ENCODE peak calls at places on chromosomes 2 and 18, in six cellular contexts. T is breast epithelium; E is MM.1S; R is CD8-positive, alpha-beta T cell; H is SJSA1; D is Caco-2. L is an unnamed sample. For H3K4me1, the result is how much of the 10 kb centered on the place peaks cover.

GRCh38 chr2:201852462-201852861 is 46.1 kb downstream of the CDK15 start:
- DNase-seq in T (no peak), E (peak), R (no peak), H (no peak), D (no peak), L (no peak)

GRCh38 chr2:47645246-47645645 is 137.7 kb upstream of the MSH6 start:
- DNase-seq in T (no peak), E (no peak), R (no peak), H (no peak), D (no peak), L (no peak)

GRCh38 chr2:227130636-227131035 is 33.4 kb downstream of the COL4A4 start:
- DNase-seq in T (no peak), E (no peak), R (no peak), H (no peak), D (no peak), L (no peak)

GRCh38 chr2:236169151-236169721 is 1.1 kb upstream of the GBX2 start:
- DNase-seq in T (no peak), E (no peak), R (no peak), H (no peak), D (no peak), L (no peak)

GRCh38 chr2:223797811-223798721 is 39.3 kb downstream of the AP1S3 start:
- DNase-seq in T (no peak), E (no peak), R (no peak), H (peak), D (peak), L (no peak)

GRCh38 chr18:12960846-12961397 is 13.1 kb downstream of the SEH1L start:
- DNase-seq in T (no peak), E (no peak), R (no peak), H (no peak), D (no peak), L (no peak)

GRCh38 chr2:215435809-215436704 is at the start of gene FN1:
- DNase-seq in T (peak), E (peak), R (peak), H (peak), D (peak), L (peak)

GRCh38 chr2:8138923-8139667 is 542.8 kb upstream of the ID2 start:
- DNase-seq in T (no peak), E (no peak), R (no peak), H (no peak), D (no peak), L (no peak)

GRCh38 chr18:12744103-12744502 is 41.3 kb downstream of the PSMG2 start:
- DNase-seq in T (no peak), E (peak), R (no peak), H (peak), D (peak), L (peak)

GRCh38 chr2:235968616-235969324 is 199.4 kb downstream of the GBX2 start:
- DNase-seq in T (no peak), E (no peak), R (no peak), H (no peak), D (no peak), L (no peak)

GRCh38 chr2:239609162-239609561 is 208.3 kb upstream of the HDAC4 start:
- DNase-seq in T (no peak), E (no peak), R (no peak), H (no peak), D (no peak), L (no peak)

GRCh38 chr2:236162031-236162803 is 6.0 kb downstream of the GBX2 start:
- DNase-seq in T (no peak), E (no peak), R (no peak), H (no peak), D (no peak), L (no peak)

GRCh38 chr2:127053731-127054603 is 53.0 kb downstream of the BIN1 start:
- DNase-seq in T (no peak), E (no peak), R (no peak), H (no peak), D (no peak), L (no peak)

GRCh38 chr2:25939257-25939668 is 43.0 kb downstream of the KIF3C start:
- DNase-seq in T (no peak), E (no peak), R (no peak), H (no peak), D (peak), L (no peak)

GRCh38 chr2:209762564-209762963 is 9.1 kb upstream of the UNC80 start:
- DNase-seq in T (no peak), E (no peak), R (no peak), H (no peak), D (no peak), L (no peak)

GRCh38 chr18:10012526-10012925 is 98.7 kb downstream of the VAPA start:
- DNase-seq in T (no peak), E (no peak), R (no peak), H (no peak), D (no peak), L (no peak)
- H3K4me1 ChIP-seq in T (under half), E (under half), R (under half), H (under half), D (under half), L (under half)

GRCh38 chr2:54656863-54657262 is 66.6 kb upstream of the EML6 start:
- DNase-seq in T (no peak), E (no peak), R (no peak), H (no peak), D (no peak), L (no peak)

GRCh38 chr2:54657664-54658083 is 65.8 kb upstream of the EML6 start:
- DNase-seq in T (peak), E (peak), R (peak), H (no peak), D (peak), L (peak)

GRCh38 chr2:54653572-54654204 is 69.8 kb upstream of the EML6 start:
- DNase-seq in T (no peak), E (no peak), R (no peak), H (no peak), D (no peak), L (no peak)

GRCh38 chr2:54652540-54652939 is 70.9 kb upstream of the EML6 start:
- DNase-seq in T (no peak), E (no peak), R (no peak), H (no peak), D (no peak), L (no peak)

GRCh38 chr2:54655051-54655809 is 68.2 kb upstream of the EML6 start:
- DNase-seq in T (no peak), E (no peak), R (no peak), H (no peak), D (no peak), L (no peak)
- H3K4me1 ChIP-seq in T (under half), E (under half), R (under half), H (under half), D (under half), L (under half)

GRCh38 chr2:71064754-71065621 is 3.5 kb upstream of the NAGK start:
- DNase-seq in T (no peak), E (peak), R (no peak), H (no peak), D (no peak), L (no peak)
- H3K4me1 ChIP-seq in T (under half), E (under half), R (under half), H (under half), D (under half), L (under half)

GRCh38 chr18:58222439-58223125 is 178.6 kb downstream of the NEDD4L start:
- DNase-seq in T (no peak), E (no peak), R (no peak), H (peak), D (no peak), L (no peak)
- H3K4me1 ChIP-seq in T (under half), E (under half), R (under half), H (half or more), D (under half), L (under half)

DNA sequence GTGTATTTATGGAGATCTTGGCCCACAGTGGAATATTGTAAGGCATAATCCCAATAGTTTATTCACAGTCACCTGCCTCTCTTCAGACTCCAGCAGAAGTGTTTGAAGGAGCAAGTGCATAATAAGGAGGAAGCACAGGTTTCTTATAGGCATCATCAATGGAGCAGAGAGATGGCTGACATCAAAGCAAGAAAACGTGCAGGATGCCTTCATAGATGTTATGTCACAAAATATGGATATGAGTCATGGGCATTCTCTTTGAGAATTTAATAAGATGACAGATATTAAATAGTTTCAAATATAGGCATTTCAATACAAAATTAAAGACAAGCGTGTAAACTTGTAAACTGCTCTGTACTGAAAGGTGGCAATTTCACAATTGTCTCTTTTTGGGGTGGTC is 4.0 kb upstream of the RND3 start:
- DNase-seq in T (no peak), E (no peak), R (no peak), H (no peak), D (no peak), L (no peak)
- H3K4me1 ChIP-seq in T (under half), E (under half), R (under half), H (under half), D (under half), L (under half)

DNA sequence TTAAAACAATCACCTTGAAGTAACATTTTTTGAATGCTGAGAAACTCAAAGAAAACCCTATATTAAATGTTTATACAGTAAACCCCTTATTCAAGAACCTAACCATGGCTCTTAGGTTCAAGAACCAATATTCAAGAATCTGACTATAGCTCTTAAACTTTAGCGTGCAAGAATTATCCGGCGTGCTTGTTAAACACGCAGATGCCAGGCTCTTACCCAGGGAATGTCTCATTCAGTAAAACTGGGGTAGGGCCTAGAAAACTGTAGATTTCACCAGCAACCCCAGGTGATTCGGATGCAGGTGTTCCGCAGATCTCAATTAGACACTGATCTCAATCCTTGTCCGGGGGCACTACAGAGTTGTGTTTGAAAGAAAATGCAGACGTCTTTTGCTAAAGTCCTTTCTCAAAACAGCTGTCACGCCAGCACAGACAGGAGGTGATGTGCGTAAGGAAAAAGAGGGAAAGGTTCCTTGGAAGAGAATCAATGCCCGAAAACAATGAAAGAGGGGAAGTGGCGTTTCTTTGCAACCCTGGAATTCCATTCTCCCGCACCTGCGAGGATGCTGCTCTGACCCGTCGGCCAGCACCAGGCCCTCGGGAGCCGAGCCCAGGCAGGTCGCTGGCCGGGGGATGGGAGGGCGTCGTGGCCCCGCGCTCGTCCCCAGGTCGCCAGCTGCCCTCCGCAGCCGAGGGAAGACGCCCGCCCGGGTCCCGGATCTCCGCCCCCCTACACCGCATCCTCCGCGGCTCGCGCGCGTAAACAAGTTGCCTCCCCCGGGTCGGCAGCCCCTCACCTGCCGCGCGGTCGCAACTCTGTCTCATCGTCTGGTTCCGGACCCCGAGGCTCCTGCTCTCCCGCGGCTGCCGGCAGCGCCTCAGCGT is 851 bp downstream of the EIF2AK3 start:
- DNase-seq in T (no peak), E (peak), R (peak), H (peak), D (peak), L (peak)
- H3K4me1 ChIP-seq in T (under half), E (under half), R (under half), H (under half), D (under half), L (under half)

GRCh38 chr2:74843371-74844298 is 9.7 kb downstream of the HK2 start:
- DNase-seq in T (no peak), E (peak), R (no peak), H (peak), D (no peak), L (no peak)
- H3K4me1 ChIP-seq in T (under half), E (half or more), R (half or more), H (under half), D (half or more), L (under half)

GRCh38 chr2:241820625-241821384 is 11.8 kb downstream of the NEU4 start:
- DNase-seq in T (peak), E (no peak), R (no peak), H (no peak), D (no peak), L (no peak)
- H3K4me1 ChIP-seq in T (under half), E (under half), R (under half), H (under half), D (under half), L (under half)

GRCh38 chr2:11480859-11481258 is 14.9 kb upstream of the E2F6 start:
- DNase-seq in T (no peak), E (no peak), R (no peak), H (no peak), D (no peak), L (no peak)

GRCh38 chr2:11481426-11481788 is 15.4 kb upstream of the E2F6 start:
- DNase-seq in T (no peak), E (no peak), R (no peak), H (no peak), D (no peak), L (no peak)

GRCh38 chr2:11480406-11480805 is 14.4 kb upstream of the E2F6 start:
- DNase-seq in T (no peak), E (no peak), R (no peak), H (no peak), D (no peak), L (no peak)

GRCh38 chr2:11478899-11479605 is 13.1 kb upstream of the E2F6 start:
- DNase-seq in T (no peak), E (no peak), R (no peak), H (no peak), D (no peak), L (no peak)

DNA sequence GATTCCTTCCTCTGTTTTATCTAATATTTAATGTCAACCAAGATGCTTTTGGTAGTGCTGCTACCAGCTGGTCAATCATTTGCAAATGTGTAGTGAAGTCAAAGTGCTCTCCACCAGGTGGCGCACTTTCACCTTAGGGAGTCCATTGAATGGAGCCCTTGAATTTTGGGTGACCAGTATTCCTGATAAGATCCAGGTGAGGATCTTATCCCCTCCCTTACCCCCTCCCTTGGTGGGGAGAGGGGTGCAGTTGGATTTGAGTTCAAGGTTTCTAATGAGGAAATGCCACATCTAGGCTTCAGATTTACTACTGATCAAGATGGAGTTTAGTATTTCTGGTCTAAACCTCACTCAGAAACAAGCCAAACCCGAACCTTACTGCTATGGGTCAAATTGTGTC is 12.0 kb upstream of the E2F6 start:
- DNase-seq in T (peak), E (peak), R (peak), H (peak), D (peak), L (peak)
- H3K4me1 ChIP-seq in T (under half), E (under half), R (under half), H (under half), D (under half), L (under half)

L was measured in HAP-1.